ENCODE peak calls at places on chromosome 4, in six cellular contexts. Z is HTR-8/SVneo; M is activated naive CD4-positive, alpha-beta T cell; S is stimulated activated naive CD8-positive, alpha-beta T cell treated with anti-CD3 and anti-CD28 coated beads, Interleukin-15, Interleukin-2, amounts not matched to agents 100 U/mL and 50 U/mL, for 24 hours; P is activated B cell treated with CpG ODN at 0.5 μM for 24 hours; N is activated T-helper 9 cell treated with anti-CD3 and anti-CD28 coated beads, Interleukin-2, amount 50 U/mL, for 16 hours. V is an unnamed sample.

GRCh38 chr4:176270669-176271068 is 1.6 kb upstream of the ASB5 start:
- DNase-seq in M (no peak), S (no peak), P (no peak), N (no peak), Z (peak; percentile 84), V (no peak)

GRCh38 chr4:185597532-185598188 is 62.4 kb upstream of the PDLIM3 start:
- DNase-seq in S (peak; percentile 73), M (peak; percentile 42), P (peak; percentile 49), N (peak; percentile 41), Z (peak; percentile 69), V (peak; percentile 50)

GRCh38 chr4:183098723-183099536 is at the start of gene WWC2:
- DNase-seq in Z (peak; percentile 77), N (peak; percentile 60), M (peak; percentile 22), P (peak; percentile 27), S (peak; percentile 67), V (peak; percentile 85)

GRCh38 chr4:168877779-168878491 is 132.1 kb downstream of the CBR4 start:
- DNase-seq in P (peak; percentile 25), Z (no peak), N (no peak), M (no peak), S (peak; percentile 39), V (no peak)

GRCh38 chr4:112361181-112361791 is 64.1 kb downstream of the ALPK1 start:
- DNase-seq in S (peak; percentile 21), N (no peak), P (peak; percentile 32), Z (no peak), M (no peak), V (peak; percentile 67)

GRCh38 chr4:182143822-182144620 is 99.2 kb upstream of the TENM3 start:
- DNase-seq in M (no peak), S (peak; percentile 7), N (no peak), Z (peak; percentile 66), P (no peak), V (no peak)

GRCh38 chr4:139619644-139620043 is 46.0 kb upstream of the MGST2 start:
- DNase-seq in M (no peak), S (no peak), P (no peak), N (no peak), Z (no peak), V (no peak)

GRCh38 chr4:177313263-177313662 is 3.6 kb downstream of the NEIL3 start:
- DNase-seq in S (no peak), M (no peak), N (no peak), P (no peak), Z (no peak), V (no peak)

GRCh38 chr4:169210516-169211108 is 60.1 kb downstream of the SH3RF1 start:
- DNase-seq in S (no peak), P (no peak), N (no peak), Z (no peak), M (no peak), V (no peak)

GRCh38 chr4:48017108-48017527 is 546 bp downstream of the NIPAL1 start:
- DNase-seq in Z (peak; percentile 77), M (peak; percentile 3), N (peak; percentile 47), P (peak; percentile 25), S (peak; percentile 74), V (no peak)

GRCh38 chr4:82643994-82644730 is 82.4 kb upstream of the TMEM150C start:
- DNase-seq in P (no peak), M (no peak), Z (no peak), S (no peak), N (no peak), V (no peak)

GRCh38 chr4:158729716-158730559 is 6.7 kb upstream of the PPID start:
- DNase-seq in Z (peak; percentile 63), P (no peak), M (no peak), S (peak; percentile 43), N (no peak), V (no peak)

GRCh38 chr4:80249144-80249543 is 17.3 kb upstream of the FGF5 start:
- DNase-seq in S (no peak), N (no peak), M (no peak), Z (no peak), P (no peak), V (no peak)

V was measured in iPS DF 6.9.